ENCODE peak calls at places on chromosomes 4 and X, in seven cellular contexts. Y, O, V, E, J, G and S are unnamed samples. For H3K36me3, the result is how much of the 10 kb centered on the place peaks cover.

GRCh38 chr4:17173300-17173699 is 274.9 kb upstream of the LDB2 start:
- DNase-seq in G (no peak), E (no peak), O (no peak), Y (peak), J (no peak), V (peak), S (no peak)

GRCh38 chr4:107978716-107979451 is 10.8 kb upstream of the HADH start:
- DNase-seq in Y (no peak), V (no peak), J (no peak), G (no peak), E (no peak), O (no peak), S (no peak)

GRCh38 chr4:113256946-113257345 is 207.5 kb downstream of the ANK2 start:
- DNase-seq in E (no peak), O (no peak), J (no peak), G (no peak), V (peak), Y (no peak), S (peak)

GRCh38 chr4:6764976-6765620 is 17.4 kb upstream of the KIAA0232 start:
- DNase-seq in Y (no peak), J (no peak), O (no peak), G (no peak), V (no peak), E (no peak), S (no peak)

GRCh38 chrX:13377537-13377936 is 57.7 kb upstream of the ATXN3L start:
- DNase-seq in G (peak), E (no peak), O (no peak), J (no peak), V (peak), Y (no peak), S (peak)

GRCh38 chrX:10054396-10054795 is 87.2 kb downstream of the CLDN34 start:
- DNase-seq in J (no peak), O (no peak), V (no peak), E (peak), Y (no peak), G (no peak), S (no peak)

GRCh38 chr4:78131403-78131802 is 74.3 kb downstream of the FRAS1 start:
- DNase-seq in J (no peak), Y (no peak), O (no peak), V (no peak), G (peak), E (no peak), S (no peak)

GRCh38 chrX:140710710-140711109 is 1.2 kb downstream of the LINC00632 start:
- DNase-seq in O (no peak), G (peak), E (no peak), V (peak), J (no peak), Y (no peak), S (no peak)

GRCh38 chr4:153223935-153224334 is 19.7 kb downstream of the TRIM2 start:
- DNase-seq in E (no peak), J (no peak), Y (no peak), O (no peak), V (no peak), G (no peak), S (peak)

GRCh38 chr4:138398297-138398696 is 156.1 kb upstream of the SLC7A11 start:
- DNase-seq in E (peak), O (no peak), V (no peak), J (peak), G (no peak), Y (no peak), S (peak)

GRCh38 chrX:11188664-11189063 is 77.5 kb downstream of the HCCS start:
- DNase-seq in G (peak), V (no peak), J (no peak), Y (no peak), E (no peak), O (no peak), S (peak)

GRCh38 chr4:25312496-25313193 is at the start of gene ZCCHC4:
- DNase-seq in Y (peak), O (peak), V (peak), G (peak), J (peak), E (peak), S (peak)

GRCh38 chrX:107676559-107677378 is 48.5 kb downstream of the PRPS1 start:
- DNase-seq in E (peak), O (peak), J (peak), V (peak), G (peak), Y (peak), S (peak)

GRCh38 chrX:138034136-138034535 is 468.2 kb downstream of the ZIC3 start:
- DNase-seq in O (no peak), Y (no peak), J (no peak), E (no peak), G (no peak), V (peak), S (no peak)

DNA sequence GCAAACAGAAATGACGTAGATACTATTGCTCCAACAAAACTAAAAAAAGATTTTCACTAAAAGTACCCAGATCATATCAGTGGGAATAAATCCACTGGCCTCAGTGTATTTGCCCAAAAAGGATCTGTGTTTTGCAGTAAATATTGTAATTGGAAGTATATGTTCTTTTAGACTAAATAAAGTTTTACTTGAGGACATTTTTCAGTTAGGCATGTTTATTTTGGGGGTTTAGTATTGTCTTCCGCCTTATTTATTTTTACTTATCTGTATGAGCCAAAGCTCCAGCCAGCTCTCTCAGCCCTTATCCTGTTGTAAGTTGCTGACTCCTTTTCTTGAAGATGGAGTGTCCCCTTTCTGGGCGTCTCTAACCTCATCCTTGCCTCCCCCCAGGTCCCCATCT is 49.8 kb downstream of the PTTG2 start:
- DNase-seq in E (no peak), J (no peak), V (no peak), G (no peak), Y (no peak), O (no peak), S (no peak)
- H3K36me3 ChIP-seq in E (under half), J (under half), V (under half), G (under half), Y (under half), O (under half), S (under half)

GRCh38 chr4:85708468-85708867 is 233.5 kb downstream of the ARHGAP24 start:
- DNase-seq in V (peak), J (no peak), G (no peak), Y (no peak), E (no peak), O (no peak), S (no peak)
- TF ChIP-seq CTCF in V (no peak), J (no peak), G (no peak), Y (no peak), E (no peak), O (no peak), S (no peak)

GRCh38 chr4:183287677-183288076 is 32.4 kb downstream of the CLDN22 start:
- DNase-seq in V (no peak), E (no peak), G (no peak), O (no peak), J (no peak), Y (no peak), S (no peak)

GRCh38 chr4:183288955-183289354 is 31.1 kb downstream of the CLDN22 start:
- DNase-seq in O (no peak), J (no peak), E (no peak), G (no peak), V (no peak), Y (no peak), S (no peak)

GRCh38 chr4:183287309-183287659 is 32.8 kb downstream of the CLDN22 start:
- DNase-seq in V (no peak), E (no peak), O (no peak), J (no peak), Y (no peak), G (no peak), S (no peak)

GRCh38 chr4:183291070-183291469 is 29.0 kb downstream of the CLDN22 start:
- DNase-seq in Y (no peak), J (no peak), E (no peak), G (no peak), O (no peak), V (no peak), S (no peak)

DNA sequence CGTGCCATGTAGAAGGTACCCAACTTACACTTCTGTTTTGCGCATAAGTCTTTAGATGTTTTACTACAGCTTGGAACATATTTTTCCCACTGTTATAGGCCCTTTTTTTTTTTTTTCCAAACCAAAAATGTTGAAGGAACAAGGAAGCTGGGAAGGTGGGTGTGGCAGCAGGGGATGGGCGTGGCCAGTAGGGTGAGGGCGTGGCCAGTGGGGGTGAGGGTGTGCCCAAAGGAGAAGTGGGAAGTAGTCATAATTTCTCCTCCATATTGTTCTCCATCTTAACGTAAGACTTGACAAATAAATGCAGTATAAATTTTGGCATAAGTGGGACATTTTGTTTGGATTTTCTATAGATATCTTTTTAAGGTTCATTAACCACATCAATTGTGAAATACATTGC is 30.4 kb downstream of the CLDN22 start:
- DNase-seq in V (peak), O (no peak), G (no peak), J (no peak), Y (no peak), E (no peak), S (no peak)
- H3K36me3 ChIP-seq in V (half or more), O (under half), G (under half), J (under half), Y (under half), E (under half), S (under half)

GRCh38 chr4:144985536-144985935 is 112.5 kb downstream of the ANAPC10 start:
- DNase-seq in J (no peak), V (no peak), E (no peak), G (no peak), Y (no peak), O (no peak), S (no peak)

GRCh38 chr4:144985014-144985413 is 113.0 kb downstream of the ANAPC10 start:
- DNase-seq in O (no peak), Y (no peak), J (no peak), E (no peak), V (no peak), G (no peak), S (no peak)

DNA sequence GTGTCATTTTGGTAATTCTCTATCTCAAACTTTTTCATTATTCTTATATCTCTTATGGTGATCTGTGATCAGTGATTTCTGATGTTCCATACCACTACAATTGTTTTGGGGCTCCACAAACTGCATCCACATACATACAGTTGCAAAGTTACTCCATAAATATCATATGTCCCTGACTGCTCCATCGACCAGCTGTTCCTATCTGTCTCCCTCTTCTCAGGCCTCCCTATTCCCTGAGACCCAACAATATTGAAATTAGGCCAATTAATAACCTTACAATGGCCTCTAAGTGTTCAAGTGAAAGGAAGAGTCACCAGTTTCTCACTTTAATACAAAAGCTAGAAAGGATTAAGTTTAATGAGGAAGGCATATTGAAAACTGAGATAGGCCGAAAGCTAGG is 108.7 kb downstream of the ANAPC10 start:
- DNase-seq in Y (no peak), V (no peak), E (no peak), O (no peak), J (no peak), G (no peak), S (no peak)
- TF ChIP-seq CTCF in Y (no peak), V (no peak), E (no peak), O (no peak), J (no peak), G (no peak), S (no peak)

DNA sequence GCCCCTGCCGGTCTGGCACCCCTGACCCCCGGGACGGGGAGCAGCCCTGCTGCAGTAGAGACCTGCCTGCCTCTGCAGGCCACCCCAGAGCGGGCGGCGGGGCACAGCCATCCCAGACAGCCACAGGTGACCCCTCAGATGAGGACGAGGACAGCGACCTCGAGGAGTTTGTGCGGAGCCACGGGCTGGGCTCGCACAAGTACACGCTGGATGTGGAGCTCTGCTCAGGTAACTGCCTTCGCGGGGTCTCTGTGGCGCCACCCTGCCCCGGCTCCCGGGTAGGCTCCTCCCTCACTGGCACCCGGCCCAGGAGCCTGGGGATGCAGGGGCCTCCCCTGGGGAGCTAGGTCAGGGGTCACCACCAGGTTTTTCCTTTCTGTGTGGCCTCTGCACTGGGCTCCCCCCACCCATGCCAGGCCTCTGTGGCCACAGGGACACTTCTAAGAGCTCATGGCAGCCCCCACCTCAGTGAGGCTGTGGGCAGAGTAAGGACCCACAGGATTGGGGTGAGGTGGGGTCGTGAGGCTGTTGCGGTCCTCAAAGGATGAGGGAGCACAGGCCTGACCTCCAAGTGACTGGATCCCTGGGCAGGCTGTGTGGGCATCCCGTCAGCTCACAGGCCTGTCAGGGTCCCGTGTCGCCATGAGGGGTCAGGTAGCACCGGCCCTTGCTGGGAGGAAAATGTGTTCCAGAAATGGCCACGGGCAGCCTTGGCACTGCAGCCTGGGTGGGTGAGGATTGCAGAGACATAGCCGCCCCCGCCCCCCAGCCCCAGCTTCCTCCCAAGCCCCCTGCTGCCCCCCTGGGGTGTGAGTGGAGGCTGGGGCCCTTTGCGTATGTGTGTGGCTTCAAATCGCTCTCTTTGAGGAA is 6.4 kb downstream of the UVSSA start:
- DNase-seq in O (no peak), V (no peak), G (no peak), J (no peak), E (no peak), Y (no peak), S (no peak)
- H3K36me3 ChIP-seq in O (under half), V (under half), G (under half), J (under half), E (under half), Y (under half), S (under half)

DNA sequence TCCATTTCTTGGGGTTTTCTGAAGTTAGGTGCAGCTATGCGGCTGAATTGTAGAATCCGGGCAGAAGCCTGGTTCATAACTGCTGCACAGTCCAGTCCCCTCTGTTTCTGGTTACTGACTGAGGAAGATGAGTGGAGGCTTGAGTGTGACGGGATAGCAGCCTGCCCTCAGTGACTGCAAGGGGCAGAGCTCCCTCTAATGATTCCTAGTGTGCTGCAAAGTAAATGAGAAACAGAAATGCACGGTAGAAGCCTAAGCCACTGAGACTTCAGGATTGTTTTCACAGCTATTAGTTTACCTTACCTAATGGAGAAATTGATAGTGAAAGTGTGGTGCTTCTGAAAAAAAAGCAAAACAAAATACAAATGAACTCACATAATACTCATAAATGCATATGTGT is 189.2 kb downstream of the GPM6A start:
- DNase-seq in E (no peak), G (peak), O (no peak), V (no peak), J (no peak), Y (no peak), S (no peak)
- TF ChIP-seq CTCF in E (no peak), G (peak), O (no peak), V (no peak), J (no peak), Y (no peak), S (no peak)

GRCh38 chr4:38889143-38889542 is 21.5 kb downstream of the FAM114A1 start:
- DNase-seq in O (no peak), Y (no peak), G (peak), V (peak), J (no peak), E (no peak), S (peak)

GRCh38 chr4:38898245-38898644 is 30.6 kb downstream of the FAM114A1 start:
- DNase-seq in V (no peak), G (no peak), E (no peak), O (no peak), Y (no peak), J (no peak), S (no peak)

GRCh38 chr4:38891051-38891738 is 23.6 kb downstream of the FAM114A1 start:
- DNase-seq in O (no peak), J (no peak), E (no peak), V (no peak), G (no peak), Y (no peak), S (no peak)

GRCh38 chr4:38896940-38897339 is 29.3 kb downstream of the FAM114A1 start:
- DNase-seq in J (no peak), G (no peak), O (no peak), Y (no peak), V (no peak), E (no peak), S (no peak)

GRCh38 chr4:38894340-38894982 is 26.9 kb downstream of the FAM114A1 start:
- DNase-seq in J (no peak), V (no peak), O (no peak), E (no peak), G (no peak), Y (no peak), S (no peak)
- H3K36me3 ChIP-seq in J (under half), V (under half), O (under half), E (under half), G (half or more), Y (under half), S (under half)

GRCh38 chr4:91965166-91965565 is 338.6 kb upstream of the GRID2 start:
- DNase-seq in V (no peak), J (no peak), Y (no peak), O (no peak), E (no peak), G (no peak), S (no peak)
- TF ChIP-seq CTCF in V (no peak), J (no peak), Y (no peak), O (no peak), E (no peak), G (no peak), S (no peak)

GRCh38 chr4:2698504-2698903 is 57.6 kb downstream of the TNIP2 start:
- DNase-seq in V (no peak), Y (no peak), G (no peak), O (no peak), J (no peak), E (no peak), S (no peak)
- H3K36me3 ChIP-seq in V (half or more), Y (under half), G (half or more), O (half or more), J (under half), E (under half), S (under half)